ENCODE peak calls at places on chromosomes 2 and 18, in five cellular contexts. G, F, Q, L and A are unnamed samples.

GRCh38 chr2:138391956-138392355 is 109.6 kb upstream of the SPOPL start:
- DNase-seq in G (no peak), F (no peak), Q (no peak), L (no peak), A (no peak)

GRCh38 chr2:32732135-32732534 is 104.3 kb downstream of the TTC27 start:
- DNase-seq in G (no peak), F (no peak), Q (no peak), L (no peak), A (no peak)

GRCh38 chr2:88654714-88655113 is 27.4 kb upstream of the EIF2AK3 start:
- DNase-seq in G (no peak), F (no peak), Q (no peak), L (no peak), A (no peak)

GRCh38 chr2:78541451-78542267 is 483.8 kb upstream of the REG3G start:
- DNase-seq in G (no peak), F (no peak), Q (no peak), L (no peak), A (no peak)

GRCh38 chr18:51342815-51343214 is 145.3 kb upstream of the MEX3C start:
- DNase-seq in G (no peak), F (no peak), Q (no peak), L (no peak), A (no peak)

GRCh38 chr2:216556202-216556601 is 57.6 kb downstream of the RPL37A start:
- DNase-seq in G (no peak), F (no peak), Q (no peak), L (no peak), A (no peak)

GRCh38 chr2:94979406-94980375 is 45.8 kb upstream of the MAL start:
- DNase-seq in G (no peak), F (no peak), Q (no peak), L (no peak), A (no peak)

GRCh38 chr2:219289537-219290361 is 10.6 kb downstream of the DNAJB2 start:
- DNase-seq in G (peak; percentile 72), F (peak; percentile 96), Q (peak; percentile 88), L (no peak), A (no peak)

GRCh38 chr18:77032121-77032758 is 100.3 kb downstream of the MBP start:
- DNase-seq in G (no peak), F (no peak), Q (no peak), L (no peak), A (no peak)

GRCh38 chr2:122866095-122866494 is 1110.6 kb downstream of the TSN start:
- DNase-seq in G (no peak), F (no peak), Q (no peak), L (no peak), A (no peak)

GRCh38 chr2:55901941-55902340 is 21.6 kb downstream of the EFEMP1 start:
- DNase-seq in G (no peak), F (no peak), Q (no peak), L (no peak), A (no peak)

GRCh38 chr2:40488101-40488598 is 36.3 kb upstream of the SLC8A1 start:
- DNase-seq in G (no peak), F (no peak), Q (no peak), L (no peak), A (no peak)

GRCh38 chr2:15930589-15931513 is 9.5 kb upstream of the MYCN start:
- DNase-seq in G (no peak), F (no peak), Q (no peak), L (no peak), A (no peak)

GRCh38 chr2:12412898-12413305 is 303.8 kb upstream of the TRIB2 start:
- DNase-seq in G (no peak), F (no peak), Q (no peak), L (peak; percentile 70), A (no peak)

GRCh38 chr2:233486357-233486756 is 80.2 kb downstream of the USP40 start:
- DNase-seq in G (no peak), F (no peak), Q (no peak), L (no peak), A (no peak)

GRCh38 chr2:8636691-8637636 is 44.9 kb upstream of the ID2 start:
- DNase-seq in G (no peak), F (peak; percentile 48), Q (no peak), L (no peak), A (no peak)

GRCh38 chr2:156340818-156341481 is 8.4 kb upstream of the NR4A2 start:
- DNase-seq in G (no peak), F (no peak), Q (no peak), L (peak; percentile 70), A (no peak)

GRCh38 chr18:71485578-71485977 is 1058.6 kb downstream of the CBLN2 start:
- DNase-seq in G (no peak), F (no peak), Q (no peak), L (no peak), A (no peak)

GRCh38 chr2:173118385-173118784 is 42.7 kb downstream of the MAP3K20 start:
- DNase-seq in G (no peak), F (no peak), Q (no peak), L (no peak), A (no peak)

GRCh38 chr2:17756629-17757028 is 2.7 kb downstream of the GEN1 start:
- DNase-seq in G (no peak), F (no peak), Q (no peak), L (no peak), A (no peak)
- H3K27ac ChIP-seq in G (no peak overlapping the region), F (no peak overlapping the region), Q (no peak overlapping the region), L (no peak overlapping the region), A (no peak overlapping the region)

GRCh38 chr2:54047658-54048057 is 67.8 kb upstream of the ACYP2 start:
- DNase-seq in G (no peak), F (no peak), Q (no peak), L (no peak), A (no peak)
- H3K27ac ChIP-seq in G (no peak overlapping the region), F (no peak overlapping the region), Q (no peak overlapping the region), L (no peak overlapping the region), A (no peak overlapping the region)

GRCh38 chr2:154698238-154698788 is at the start of gene KCNJ3:
- DNase-seq in G (no peak), F (no peak), Q (no peak), L (no peak), A (no peak)
- H3K27ac ChIP-seq in G (peak within 1 kb of the TSS; percentile 85), F (no peak within 1 kb of the TSS), Q (no peak within 1 kb of the TSS), L (no peak within 1 kb of the TSS), A (no peak within 1 kb of the TSS)

DNA sequence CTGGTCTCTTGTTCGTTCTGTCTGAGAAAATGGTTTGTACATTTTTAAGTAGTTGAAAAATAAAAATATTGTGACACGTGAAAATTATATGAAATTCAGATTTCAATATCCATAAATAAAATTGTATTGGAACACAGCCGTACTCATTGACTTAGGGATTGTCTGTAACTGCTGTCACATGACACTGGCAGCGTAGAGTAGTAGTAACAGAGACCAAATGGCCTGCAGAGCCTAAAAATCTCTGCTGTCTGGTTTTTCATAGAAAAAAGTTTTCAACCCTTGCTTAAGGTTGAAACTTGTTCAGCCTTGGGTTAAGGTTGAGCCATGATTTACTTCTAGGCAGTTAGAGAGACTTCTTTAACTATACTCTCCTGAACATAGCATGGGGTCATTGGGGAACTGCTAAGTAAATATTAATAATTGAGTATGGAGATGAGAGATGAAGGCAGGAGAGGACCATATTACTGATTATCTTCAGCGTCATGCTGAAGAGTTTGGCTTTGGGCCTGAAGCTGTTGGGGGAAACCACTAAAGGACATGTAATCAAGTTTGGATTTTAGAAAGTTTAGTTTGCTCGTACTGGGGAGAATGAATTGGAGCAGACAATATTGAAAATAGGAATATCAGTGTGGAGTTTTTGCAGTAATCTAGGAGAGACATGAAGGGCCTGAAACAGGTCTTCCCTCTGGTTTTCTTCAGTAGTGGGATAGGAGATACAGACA is 16.2 kb downstream of the EML4 start:
- DNase-seq in G (no peak), F (no peak), Q (no peak), L (no peak), A (no peak)
- H3K27ac ChIP-seq in G (peak overlapping the region; percentile 69), F (peak overlapping the region; percentile 52), Q (no peak overlapping the region), L (no peak overlapping the region), A (no peak overlapping the region)

DNA sequence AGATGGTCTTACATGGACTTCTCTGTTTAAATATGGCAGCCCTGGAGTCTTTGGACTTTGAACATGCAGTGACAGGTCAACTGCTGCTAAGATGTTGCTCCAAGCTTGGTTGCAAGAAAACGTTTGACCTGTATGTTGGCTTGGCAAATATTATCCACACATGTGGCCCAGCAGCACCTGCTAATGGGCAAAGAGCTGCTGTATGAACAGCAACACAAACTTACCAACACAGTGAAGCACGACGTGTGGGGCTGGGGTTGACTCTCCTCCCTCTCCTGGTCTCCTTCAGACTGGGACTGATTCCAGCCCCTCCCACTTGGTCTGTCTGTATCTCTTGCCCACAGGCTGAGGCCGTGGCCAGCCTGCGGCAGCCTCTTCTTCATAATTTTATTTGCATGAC is 3.8 kb downstream of the KCNE4 start:
- DNase-seq in G (peak; percentile 45), F (peak; percentile 54), Q (no peak), L (no peak), A (no peak)
- H3K27ac ChIP-seq in G (peak overlapping the region; percentile 94), F (peak overlapping the region; percentile 97), Q (peak overlapping the region; percentile 77), L (no peak overlapping the region), A (peak overlapping the region; percentile 77)

GRCh38 chr2:197149546-197149945 is 161.0 kb downstream of the ANKRD44 start:
- DNase-seq in G (no peak), F (no peak), Q (no peak), L (no peak), A (no peak)
- H3K27ac ChIP-seq in G (no peak overlapping the region), F (no peak overlapping the region), Q (no peak overlapping the region), L (no peak overlapping the region), A (no peak overlapping the region)

GRCh38 chr18:35494281-35494825 is 3.4 kb downstream of the INO80C start:
- DNase-seq in G (no peak), F (no peak), Q (no peak), L (no peak), A (no peak)
- H3K27ac ChIP-seq in G (no peak overlapping the region), F (no peak overlapping the region), Q (no peak overlapping the region), L (no peak overlapping the region), A (no peak overlapping the region)

DNA sequence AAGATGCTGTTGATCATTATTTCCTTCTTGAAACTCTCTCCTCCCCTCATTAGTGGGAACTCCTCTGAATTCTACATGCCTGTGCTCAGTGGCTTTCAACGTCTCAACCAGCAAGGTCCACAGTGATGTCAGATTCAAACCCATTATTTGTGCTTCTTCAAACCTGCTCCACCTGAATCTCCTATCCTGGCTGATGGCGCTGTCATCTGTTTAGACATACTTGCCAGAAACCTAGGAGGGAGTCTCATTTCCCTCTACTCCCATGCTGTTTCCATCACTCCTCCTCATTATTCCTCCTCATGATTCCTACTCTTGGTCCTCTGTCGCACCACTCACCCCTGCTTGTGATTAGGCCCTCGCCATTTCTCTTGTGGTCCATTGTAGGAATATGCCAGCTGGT is 2.9 kb upstream of the LPIN2 start:
- DNase-seq in G (no peak), F (no peak), Q (no peak), L (no peak), A (no peak)
- H3K27ac ChIP-seq in G (peak overlapping the region; percentile 72), F (peak overlapping the region; percentile 99), Q (peak overlapping the region; percentile 58), L (no peak overlapping the region), A (no peak overlapping the region)

GRCh38 chr2:127176371-127177311 is 43.5 kb downstream of the CYP27C1 start:
- DNase-seq in G (peak; percentile 66), F (peak; percentile 65), Q (peak; percentile 44), L (no peak), A (peak; percentile 56)
- H3K27ac ChIP-seq in G (no peak overlapping the region), F (peak overlapping the region; percentile 87), Q (peak overlapping the region; percentile 66), L (no peak overlapping the region), A (peak overlapping the region; percentile 46)